ENCODE peak calls at places on chromosome 9, in eight cellular contexts. P is HCEC 1CT; W is GDM1; I is AG08395; L is fibroblast of pulmonary artery; E is activated T-helper 1 cell treated with anti-CD3 and anti-CD28 coated beads, Interleukin-2, amount 50 U/mL, for 16 hours; Y is nucleus accumbens; Z is Daoy. U is an unnamed sample.

GRCh38 chr9:35729700-35730485 is 2.1 kb downstream of the TLN1 start:
- DNase-seq in E (no peak), W (peak), L (peak), I (peak), P (peak), Z (peak), Y (no peak), U (peak)

GRCh38 chr9:6782981-6783380 is 25.2 kb downstream of the KDM4C start:
- DNase-seq in I (no peak), P (no peak), Y (no peak), L (no peak), E (no peak), Z (no peak), W (no peak), U (no peak)

GRCh38 chr9:126050605-126050990 is 276.0 kb upstream of the MVB12B start:
- DNase-seq in E (no peak), I (no peak), P (no peak), W (no peak), Y (no peak), L (no peak), Z (no peak), U (no peak)

GRCh38 chr9:91164724-91165520 is 196.8 kb downstream of the AUH start:
- DNase-seq in W (peak), Y (no peak), L (peak), P (peak), Z (peak), I (peak), E (peak), U (peak)

GRCh38 chr9:20037699-20038098 is 248.9 kb upstream of the SLC24A2 start:
- DNase-seq in P (no peak), Y (no peak), Z (no peak), E (no peak), L (no peak), W (no peak), I (no peak), U (no peak)

GRCh38 chr9:96085536-96086143 is 210.1 kb downstream of the ERCC6L2 start:
- DNase-seq in E (no peak), Z (no peak), P (no peak), W (no peak), Y (no peak), I (no peak), L (no peak), U (no peak)

GRCh38 chr9:129886226-129887174 is 51.2 kb downstream of the USP20 start:
- DNase-seq in I (no peak), Y (no peak), P (no peak), Z (no peak), W (no peak), L (peak), E (no peak), U (no peak)

GRCh38 chr9:105392531-105392930 is 55.3 kb upstream of the FSD1L start:
- DNase-seq in L (no peak), W (no peak), I (no peak), P (no peak), Y (no peak), Z (no peak), E (no peak), U (no peak)

GRCh38 chr9:88425538-88425950 is 37.3 kb downstream of the SPIN1 start:
- DNase-seq in Z (peak), I (no peak), Y (no peak), E (no peak), L (peak), W (no peak), P (peak), U (no peak)

GRCh38 chr9:88302579-88303324 is 85.5 kb upstream of the SPIN1 start:
- DNase-seq in L (no peak), I (no peak), Y (no peak), P (no peak), Z (no peak), W (no peak), E (no peak), U (peak)

GRCh38 chr9:136901516-136902258 is 15.4 kb downstream of the TRAF2 start:
- DNase-seq in L (peak), Y (no peak), W (no peak), I (peak), E (peak), P (peak), Z (peak), U (peak)

GRCh38 chr9:35518212-35518917 is 28.5 kb downstream of the RUSC2 start:
- DNase-seq in E (no peak), W (no peak), P (peak), L (peak), I (peak), Y (no peak), Z (peak), U (peak)

GRCh38 chr9:78777747-78778146 is 480.8 kb downstream of the PSAT1 start:
- DNase-seq in I (no peak), E (no peak), Y (no peak), Z (no peak), P (no peak), L (no peak), W (no peak), U (no peak)

GRCh38 chr9:91986248-91986647 is 36.2 kb upstream of the ROR2 start:
- DNase-seq in Z (no peak), L (no peak), W (no peak), P (no peak), E (no peak), Y (no peak), I (no peak), U (no peak)

GRCh38 chr9:35859310-35859994 is 10.7 kb downstream of the OR13J1 start:
- DNase-seq in E (no peak), P (peak), I (peak), Z (peak), W (no peak), Y (no peak), L (peak), U (peak)

GRCh38 chr9:10242255-10242654 is 370.5 kb downstream of the PTPRD start:
- DNase-seq in W (no peak), E (no peak), Y (no peak), Z (no peak), L (no peak), I (no peak), P (peak), U (no peak)

GRCh38 chr9:134187110-134187531 is 22.8 kb upstream of the RNU6ATAC start:
- DNase-seq in I (no peak), L (no peak), P (no peak), E (no peak), Y (no peak), W (no peak), Z (no peak), U (no peak)

GRCh38 chr9:23683021-23683431 is 143.0 kb downstream of the ELAVL2 start:
- DNase-seq in Y (no peak), I (peak), E (no peak), W (no peak), L (no peak), Z (no peak), P (no peak), U (peak)

GRCh38 chr9:91758491-91758981 is 191.5 kb downstream of the ROR2 start:
- DNase-seq in L (peak), Y (no peak), I (peak), W (no peak), P (peak), Z (peak), E (no peak), U (peak)

GRCh38 chr9:127628644-127629467 is 16.8 kb downstream of the STXBP1 start:
- DNase-seq in L (no peak), I (no peak), P (no peak), Z (no peak), E (no peak), Y (no peak), W (no peak), U (peak)

GRCh38 chr9:100478192-100478591 is 5.2 kb downstream of the TMEFF1 start:
- DNase-seq in W (no peak), I (no peak), Y (no peak), E (no peak), P (no peak), Z (no peak), L (no peak), U (no peak)

GRCh38 chr9:32782476-32783167 is 718 bp upstream of the TMEM215 start:
- DNase-seq in I (no peak), P (no peak), E (no peak), Z (peak), Y (no peak), L (no peak), W (no peak), U (no peak)

GRCh38 chr9:81318571-81318970 is 370.8 kb downstream of the TLE1 start:
- DNase-seq in E (no peak), Z (peak), Y (no peak), I (peak), W (no peak), P (peak), L (peak), U (peak)

GRCh38 chr9:117278020-117278419 is 136.8 kb downstream of the ASTN2 start:
- DNase-seq in E (no peak), P (no peak), Z (no peak), I (no peak), L (no peak), W (no peak), Y (no peak), U (no peak)

GRCh38 chr9:113298924-113299770 is 4.0 kb downstream of the RNF183 start:
- DNase-seq in L (no peak), E (no peak), I (no peak), W (no peak), Y (no peak), Z (no peak), P (no peak), U (no peak)

GRCh38 chr9:99873943-99874584 is 32.4 kb upstream of the STX17 start:
- DNase-seq in Z (peak), L (no peak), W (no peak), Y (no peak), I (no peak), E (no peak), P (peak), U (no peak)

GRCh38 chr9:115921301-115921700 is 232.3 kb upstream of the PAPPA start:
- DNase-seq in P (peak), L (peak), W (no peak), Z (no peak), E (no peak), Y (no peak), I (peak), U (no peak)

GRCh38 chr9:86614871-86615849 is 260.9 kb upstream of the TUT7 start:
- DNase-seq in Z (no peak), W (no peak), L (peak), Y (no peak), E (no peak), I (peak), P (peak), U (peak)

GRCh38 chr9:129722913-129723312 is 29.9 kb downstream of the PTGES start:
- DNase-seq in I (no peak), W (no peak), L (no peak), Y (no peak), P (no peak), Z (no peak), E (no peak), U (no peak)

GRCh38 chr9:89405832-89406231 is 87.5 kb downstream of the SECISBP2 start:
- DNase-seq in Z (no peak), Y (no peak), I (no peak), P (no peak), E (no peak), W (no peak), L (no peak), U (no peak)

GRCh38 chr9:106868565-106868964 is 5.6 kb downstream of the ZNF462 start:
- DNase-seq in P (peak), E (no peak), Z (no peak), Y (no peak), I (no peak), W (no peak), L (peak), U (peak)

GRCh38 chr9:133526721-133527321 is 2.1 kb upstream of the MYMK start:
- DNase-seq in I (no peak), E (no peak), L (peak), P (no peak), Z (peak), Y (peak), W (no peak), U (no peak)

GRCh38 chr9:79026311-79026710 is 545.5 kb upstream of the TLE4 start:
- DNase-seq in E (no peak), Y (no peak), Z (no peak), W (no peak), P (no peak), L (no peak), I (no peak), U (peak)

GRCh38 chr9:13568446-13568845 is 289.0 kb upstream of the MPDZ start:
- DNase-seq in L (peak), Z (peak), I (peak), E (no peak), W (no peak), P (no peak), Y (peak), U (no peak)

GRCh38 chr9:113355197-113355596 is 5.9 kb downstream of the BSPRY start:
- DNase-seq in W (no peak), P (peak), Y (no peak), I (no peak), Z (peak), E (no peak), L (peak), U (no peak)

U was measured in mammary epithelial cell.